ENCODE peak calls at places on chromosomes 11 and 22, in five cellular contexts. K is AG09309; C is cardiac fibroblast; W is CD8-positive, alpha-beta T cell; A is IMR-90. S is an unnamed sample.

GRCh38 chr22:20083157-20083890 is 3.3 kb downstream of the DGCR8 start:
- DNase-seq in C (no peak), A (no peak), W (no peak), K (no peak), S (no peak)

GRCh38 chr22:29359469-29359868 is 28.9 kb downstream of the AP1B1 start:
- DNase-seq in C (peak), W (no peak), K (no peak), A (peak), S (peak)

GRCh38 chr22:49015993-49016908 is 811.4 kb downstream of the BRD1 start:
- DNase-seq in A (no peak), K (no peak), C (no peak), W (no peak), S (no peak)

GRCh38 chr11:117300301-117300700 is 9.2 kb downstream of the BACE1-AS start:
- DNase-seq in C (peak), K (no peak), W (no peak), A (peak), S (peak)

GRCh38 chr11:128346808-128347207 is 240.6 kb downstream of the ETS1 start:
- DNase-seq in A (peak), C (peak), W (no peak), K (no peak), S (no peak)

GRCh38 chr11:92180664-92181251 is 43.9 kb upstream of the FAT3 start:
- DNase-seq in A (peak), C (peak), W (no peak), K (peak), S (peak)

GRCh38 chr11:65803797-65804492 is 17.1 kb downstream of the OVOL1 start:
- DNase-seq in K (no peak), A (no peak), W (no peak), C (no peak), S (no peak)

GRCh38 chr11:69492201-69492991 is 10.9 kb downstream of the LINC01488 start:
- DNase-seq in K (no peak), A (peak), W (no peak), C (no peak), S (no peak)

GRCh38 chr22:24584871-24585411 is 7.9 kb downstream of the LRRC75B start:
- DNase-seq in C (no peak), A (no peak), K (no peak), W (no peak), S (no peak)

GRCh38 chr22:48740086-48740730 is 1087.5 kb downstream of the BRD1 start:
- DNase-seq in K (no peak), C (no peak), A (no peak), W (no peak), S (no peak)

GRCh38 chr22:28771195-28771791 is 1.2 kb upstream of the CCDC117 start:
- DNase-seq in A (no peak), W (no peak), C (no peak), K (no peak), S (no peak)

GRCh38 chr11:69009441-69010211 is 3.4 kb downstream of the MRGPRF start:
- DNase-seq in K (no peak), C (no peak), A (no peak), W (no peak), S (no peak)

GRCh38 chr11:86594746-86595145 is 77.7 kb downstream of the ME3 start:
- DNase-seq in C (peak), W (no peak), A (peak), K (no peak), S (no peak)

GRCh38 chr11:20909995-20910726 is 240.8 kb downstream of the NELL1 start:
- DNase-seq in A (no peak), C (no peak), W (no peak), K (no peak), S (no peak)

GRCh38 chr22:49763696-49764095 is 64.0 kb downstream of the BRD1 start:
- DNase-seq in W (no peak), C (no peak), A (no peak), K (no peak), S (no peak)

GRCh38 chr22:39288135-39288898 is 31.1 kb downstream of the RPL3 start:
- DNase-seq in W (no peak), K (no peak), C (no peak), A (no peak), S (no peak)

GRCh38 chr22:38872831-38873248 is 824 bp upstream of the CBX6 start:
- DNase-seq in K (no peak), C (no peak), W (no peak), A (peak), S (peak)

GRCh38 chr22:47291565-47292495 is 529.4 kb downstream of the TBC1D22A start:
- DNase-seq in W (no peak), C (no peak), K (no peak), A (no peak), S (no peak)

GRCh38 chr22:30159561-30160353 is 79.5 kb downstream of the HORMAD2 start:
- DNase-seq in K (peak), A (peak), W (no peak), C (peak), S (peak)

GRCh38 chr11:113474362-113475159 is 637 bp downstream of the DRD2 start:
- DNase-seq in W (peak), A (peak), C (peak), K (peak), S (peak)

GRCh38 chr11:65968600-65969482 is 7.3 kb downstream of the SART1 start:
- DNase-seq in W (no peak), A (no peak), K (no peak), C (no peak), S (no peak)

GRCh38 chr11:125222494-125222893 is 57.9 kb downstream of the PKNOX2 start:
- DNase-seq in C (no peak), A (no peak), W (no peak), K (no peak), S (no peak)

GRCh38 chr11:125225401-125225800 is 60.9 kb downstream of the PKNOX2 start:
- DNase-seq in A (no peak), K (no peak), C (no peak), W (no peak), S (no peak)

GRCh38 chr11:125226701-125227100 is 62.1 kb downstream of the PKNOX2 start:
- DNase-seq in W (no peak), K (no peak), C (no peak), A (no peak), S (no peak)

GRCh38 chr11:125223901-125224331 is 59.4 kb downstream of the PKNOX2 start:
- DNase-seq in C (no peak), A (no peak), K (no peak), W (no peak), S (no peak)

GRCh38 chr11:125224391-125225015 is 60.0 kb downstream of the PKNOX2 start:
- DNase-seq in K (no peak), C (peak), W (no peak), A (peak), S (peak)
- TF ChIP-seq CTCF in K (peak), C (peak), W (no peak), A (peak), S (peak)

GRCh38 chr11:61415381-61415780 is 14.4 kb downstream of the CPSF7 start:
- DNase-seq in A (no peak), K (no peak), C (no peak), W (no peak), S (no peak)
- H3K4me3 ChIP-seq in A (no peak), K (no peak), C (no peak), W (no peak), S (no peak)

DNA sequence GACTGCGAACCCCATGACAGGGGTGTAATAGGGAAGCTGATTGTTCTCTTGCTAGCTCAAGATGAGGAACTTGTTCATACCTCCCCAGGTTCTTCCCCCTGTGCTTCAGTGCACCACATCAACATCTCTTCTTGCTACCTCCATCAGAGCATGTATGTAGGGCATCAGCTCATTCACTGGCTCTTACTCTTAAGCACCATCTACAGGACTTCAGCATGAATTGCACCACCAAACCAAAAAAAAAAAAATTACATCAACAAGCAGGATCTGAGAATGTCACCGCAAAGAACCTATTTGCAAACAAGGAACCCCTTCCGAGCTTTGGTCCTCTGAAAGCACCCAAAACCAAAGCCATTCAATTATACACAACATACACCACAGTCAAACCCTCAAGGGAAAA is 2226.5 kb upstream of the RAG2 start:
- DNase-seq in K (no peak), C (peak), A (peak), W (no peak), S (peak)
- TF ChIP-seq CTCF in K (no peak), C (peak), A (peak), W (no peak), S (peak)

GRCh38 chr11:7353100-7353499 is 101.4 kb downstream of the SYT9 start:
- DNase-seq in W (no peak), A (no peak), K (no peak), C (peak), S (peak)

GRCh38 chr11:7348432-7349298 is 97.0 kb downstream of the SYT9 start:
- DNase-seq in A (no peak), K (no peak), W (no peak), C (no peak), S (peak)

GRCh38 chr11:7347611-7348431 is 96.1 kb downstream of the SYT9 start:
- DNase-seq in W (no peak), C (no peak), K (no peak), A (no peak), S (no peak)

GRCh38 chr11:7351228-7351627 is 99.5 kb downstream of the SYT9 start:
- DNase-seq in A (no peak), W (no peak), C (no peak), K (no peak), S (no peak)
- H3K4me3 ChIP-seq in A (no peak), W (no peak), C (no peak), K (no peak), S (no peak)

DNA sequence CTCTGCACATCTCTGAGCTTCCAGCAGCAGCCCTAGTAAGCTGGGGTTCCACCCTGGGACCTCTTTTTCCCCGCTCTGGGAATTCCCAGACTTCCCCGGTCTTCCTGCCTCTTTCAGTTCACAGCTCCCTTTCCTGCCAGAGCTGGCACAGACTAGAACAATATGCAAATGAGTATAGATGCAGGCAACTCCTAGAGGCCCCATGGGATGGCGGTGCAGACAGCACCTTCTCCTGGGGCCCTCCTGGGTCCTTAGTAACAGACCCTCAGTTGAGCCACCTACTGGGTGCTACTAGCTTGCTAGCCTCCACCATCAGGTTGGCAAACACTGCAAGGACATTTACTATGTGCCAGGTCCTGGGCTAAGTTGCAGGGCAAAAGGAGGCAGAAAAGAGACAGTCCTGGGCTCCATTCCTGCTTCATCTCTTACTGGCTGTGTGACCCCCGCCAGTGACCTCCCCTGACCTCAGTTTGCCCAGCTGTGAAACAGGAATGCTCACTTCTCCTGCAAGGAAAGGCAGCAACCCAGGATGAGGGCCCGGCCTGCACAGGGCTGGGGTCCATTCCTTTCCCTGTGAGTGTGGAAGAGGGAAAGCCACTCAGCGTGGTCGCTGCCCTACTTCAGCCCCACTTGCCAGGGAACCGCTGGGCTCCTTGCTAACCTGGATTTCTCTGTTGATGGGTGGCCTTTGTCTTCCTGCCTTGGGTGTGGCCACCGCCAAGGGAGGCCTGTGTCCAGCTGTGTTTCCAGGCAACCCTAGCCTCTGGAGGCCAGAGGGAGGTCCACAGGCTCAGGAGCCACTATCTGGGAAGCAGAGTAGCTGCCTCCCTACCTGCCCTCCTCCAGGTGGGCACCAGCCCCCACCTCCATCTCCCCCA is 7.3 kb downstream of the RELT start:
- DNase-seq in C (no peak), A (no peak), K (no peak), W (no peak), S (no peak)
- TF ChIP-seq CTCF in C (no peak), A (no peak), K (no peak), W (no peak), S (no peak)

DNA sequence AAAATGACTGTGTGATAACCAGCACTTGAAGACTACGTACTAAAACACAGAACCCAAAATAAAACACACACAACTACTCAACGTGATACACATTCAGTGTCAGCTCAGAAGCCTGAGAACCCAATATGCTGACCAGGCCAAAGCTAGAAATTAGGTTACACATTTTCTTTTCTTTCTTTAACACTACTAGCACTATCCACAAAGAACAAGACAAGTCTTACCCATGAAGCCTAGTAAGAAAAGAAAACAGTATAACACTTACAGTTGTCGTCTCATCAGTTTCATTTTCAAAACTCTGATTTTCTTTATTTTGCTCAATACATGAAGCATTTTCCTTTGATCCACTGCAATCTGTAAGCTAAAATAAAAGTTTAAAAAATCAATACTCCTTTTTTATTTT is 472.9 kb downstream of the DLG2 start:
- DNase-seq in C (no peak), K (no peak), A (no peak), W (no peak), S (no peak)
- H3K4me3 ChIP-seq in C (no peak), K (no peak), A (no peak), W (no peak), S (no peak)

DNA sequence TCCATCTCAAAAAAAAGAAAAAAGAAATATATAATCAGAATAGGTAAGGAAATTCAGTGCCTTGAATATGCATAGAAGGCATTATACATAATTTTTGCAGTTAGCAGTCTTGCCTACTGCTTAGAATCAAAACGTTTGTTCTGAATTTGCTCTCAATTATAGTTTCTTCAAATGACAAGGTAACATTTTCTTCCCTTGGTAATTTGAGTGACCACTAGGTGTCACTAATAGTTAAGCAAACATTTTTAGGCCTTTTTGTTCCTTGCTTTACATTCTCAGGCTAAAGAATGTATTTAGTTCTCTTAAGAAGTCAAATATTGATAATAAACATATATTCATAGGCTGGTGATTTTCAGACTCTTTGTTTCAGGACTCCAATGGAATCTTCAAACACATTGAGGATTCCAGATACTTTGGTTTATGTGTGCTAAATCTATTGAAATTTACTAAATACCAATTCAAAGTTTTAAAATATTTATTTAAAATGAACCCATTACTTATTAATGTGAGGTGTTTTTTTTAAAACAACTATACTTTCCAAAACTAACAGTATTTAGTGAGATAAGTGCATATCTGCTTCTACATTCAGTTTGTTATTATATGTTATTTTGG is 55.0 kb upstream of the DEPDC7 start:
- DNase-seq in A (peak), W (no peak), K (peak), C (peak), S (peak)
- TF ChIP-seq CTCF in A (peak), W (peak), K (peak), C (peak), S (peak)

DNA sequence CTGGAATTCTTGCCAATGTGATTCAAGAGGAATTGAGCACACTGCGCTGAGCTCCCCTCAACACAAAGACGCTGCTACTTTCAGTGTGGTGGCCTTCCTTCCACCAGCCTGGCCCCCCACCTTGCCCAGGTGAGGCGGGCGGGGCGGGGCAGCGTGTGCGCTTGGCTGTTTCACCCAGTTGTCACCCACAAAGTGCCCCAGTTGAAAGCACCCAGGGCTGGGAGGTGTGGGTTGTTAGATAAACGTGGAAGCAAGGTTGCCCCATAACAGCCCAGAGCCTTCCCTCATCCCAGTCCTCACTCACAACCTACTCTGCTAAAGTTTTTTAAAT is 43.1 kb downstream of the CACNG2 start:
- DNase-seq in K (no peak), A (no peak), C (no peak), W (no peak), S (no peak)
- H3K4me3 ChIP-seq in K (no peak), A (no peak), C (no peak), W (no peak), S (no peak)

GRCh38 chr11:111064118-111064517 is 181.4 kb upstream of the POU2AF2 start:
- DNase-seq in A (peak), C (peak), K (peak), W (no peak), S (peak)

GRCh38 chr11:111066861-111067260 is 178.7 kb upstream of the POU2AF2 start:
- DNase-seq in W (no peak), A (no peak), K (no peak), C (no peak), S (no peak)

GRCh38 chr11:111063711-111064110 is 181.8 kb upstream of the POU2AF2 start:
- DNase-seq in K (no peak), A (peak), W (no peak), C (peak), S (no peak)

GRCh38 chr11:111067994-111068393 is 177.5 kb upstream of the POU2AF2 start:
- DNase-seq in A (no peak), C (no peak), K (no peak), W (no peak), S (no peak)

GRCh38 chr11:111069076-111069475 is 176.4 kb upstream of the POU2AF2 start:
- DNase-seq in C (peak), K (no peak), A (peak), W (no peak), S (peak)
- TF ChIP-seq CTCF in C (peak), K (peak), A (peak), W (no peak), S (peak)